ENCODE peak calls at places on chromosomes 5 and 9, in eight cellular contexts. R is mesenteric fat pad; S is activated CD4-positive, alpha-beta T cell treated with anti-CD3 and anti-CD28 coated beads for 24 hours; Z is uterus; B is stimulated activated CD8-positive, alpha-beta memory T cell treated with anti-CD3 and anti-CD28 coated beads, Interleukin-12 subunit alpha, Interleukin-12 subunit beta, amount 100 ng/mL, for 4 hours; M is stimulated activated CD4-positive, alpha-beta T cell treated with anti-CD3 and anti-CD28 coated beads, Interleukin-1b, Interleukin-23, amount 100 ng/mL, for 1 hour; K is amniotic stem cell; W is OCI-M1. D is an unnamed sample.

GRCh38 chr5:169302491-169303118 is 1.7 kb upstream of the SLIT3 start:
- DNase-seq in R (no peak), K (peak), Z (peak), B (no peak), S (peak), M (no peak), W (peak), D (peak)

GRCh38 chr5:135735831-135736230 is 98.6 kb upstream of the SLC25A48 start:
- DNase-seq in R (no peak), M (no peak), Z (no peak), W (no peak), K (no peak), B (no peak), S (no peak), D (no peak)

GRCh38 chr5:132768485-132768868 is 8.6 kb downstream of the SEPTIN8 start:
- DNase-seq in S (no peak), B (no peak), W (no peak), R (no peak), Z (no peak), K (no peak), M (no peak), D (no peak)

GRCh38 chr9:70480405-70480980 is 66.0 kb upstream of the KLF9 start:
- DNase-seq in Z (peak), M (no peak), W (no peak), R (peak), K (no peak), S (no peak), B (no peak), D (no peak)

GRCh38 chr9:86354882-86355399 is 731 bp upstream of the TUT7 start:
- DNase-seq in M (no peak), W (peak), S (no peak), B (no peak), K (no peak), Z (no peak), R (no peak), D (no peak)

GRCh38 chr9:109972026-109973005 is 192.3 kb downstream of the PALM2AKAP2 start:
- DNase-seq in Z (no peak), M (no peak), S (no peak), W (no peak), B (no peak), R (no peak), K (no peak), D (no peak)

GRCh38 chr5:160463775-160464465 is 42.3 kb downstream of the PTTG1 start:
- DNase-seq in R (no peak), B (no peak), S (no peak), K (peak), W (peak), Z (no peak), M (no peak), D (no peak)

GRCh38 chr5:14326035-14326909 is 183.1 kb downstream of the TRIO start:
- DNase-seq in R (no peak), W (peak), Z (no peak), B (no peak), M (no peak), K (no peak), S (no peak), D (no peak)

GRCh38 chr5:64331597-64332277 is 166.1 kb downstream of the RNF180 start:
- DNase-seq in M (no peak), R (no peak), Z (no peak), W (no peak), B (no peak), S (no peak), K (no peak), D (no peak)

GRCh38 chr9:111389406-111389805 is 59.4 kb upstream of the OR2K2 start:
- DNase-seq in B (no peak), R (no peak), K (no peak), W (no peak), S (no peak), Z (no peak), M (no peak), D (no peak)

GRCh38 chr9:14424983-14425382 is 111.0 kb upstream of the NFIB start:
- DNase-seq in B (no peak), W (no peak), Z (no peak), K (no peak), R (no peak), S (no peak), M (no peak), D (no peak)